ENCODE peak calls at places on chromosomes 5 and 9, in four cellular contexts. P is Right ventricle myocardium inferior, I is NCI-H2171, H is NCI-H1092 treated with DMSO at 0.1 percent for 48 hours. M is an unnamed sample.
A peak's percentile ranks its signal among the peaks of the same experiment; 100 is the strongest.

GRCh38 chr9:125763373-125763772 is 16.2 kb downstream of the PBX3 start:
- DNase-seq in P (no peak), I (peak; percentile 97), H (peak; percentile 98), M (peak; percentile 37)

GRCh38 chr9:34629492-34629809 is 585 bp upstream of the ARID3C start:
- DNase-seq in P (no peak), I (no peak), H (no peak), M (no peak)

GRCh38 chr5:177382423-177383029 is 1.7 kb upstream of the SLC34A1 start:
- DNase-seq in P (no peak), I (no peak), H (peak; percentile 4), M (no peak)

GRCh38 chr5:74639538-74640449 is 734 bp downstream of the ENC1 start:
- DNase-seq in P (peak; percentile 78), I (no peak), H (peak; percentile 38), M (peak; percentile 60)

GRCh38 chr5:90691533-90691932 is 132.9 kb downstream of the ADGRV1 start:
- DNase-seq in P (peak; percentile 21), I (no peak), H (no peak), M (no peak)

GRCh38 chr5:175516933-175517823 is 38.8 kb downstream of the SFXN1 start:
- DNase-seq in P (no peak), I (no peak), H (no peak), M (no peak)

GRCh38 chr5:153960269-153961215 is 78.2 kb downstream of the FAM114A2 start:
- DNase-seq in P (no peak), I (no peak), H (no peak), M (peak; percentile 73)

GRCh38 chr9:75636427-75637045 is 253.9 kb upstream of the PCSK5 start:
- DNase-seq in P (no peak), I (no peak), H (no peak), M (no peak)

GRCh38 chr5:35752012-35752411 is 104.7 kb upstream of the IL7R start:
- DNase-seq in P (no peak), I (no peak), H (no peak), M (no peak)

GRCh38 chr5:111733571-111733970 is 23.4 kb downstream of the NREP start:
- DNase-seq in P (no peak), I (no peak), H (no peak), M (no peak)

GRCh38 chr9:133604214-133604613 is 5.0 kb downstream of the FAM163B start:
- DNase-seq in P (peak; percentile 7), I (no peak), H (no peak), M (peak; percentile 4)

GRCh38 chr9:81535542-81536241 is 153.7 kb downstream of the TLE1 start:
- DNase-seq in P (no peak), I (no peak), H (no peak), M (no peak)

GRCh38 chr5:158976035-158976434 is 123.7 kb downstream of the EBF1 start:
- DNase-seq in P (no peak), I (no peak), H (peak; percentile 22), M (peak; percentile 66)

GRCh38 chr9:129222691-129223218 is 44.7 kb upstream of the IER5L start:
- DNase-seq in P (peak; percentile 30), I (no peak), H (no peak), M (no peak)